ENCODE peak calls at places on chromosomes 5 and 9, in eight cellular contexts. One of them, this sample, is unnamed.

GRCh38 chr5:113118298-113118697 is 141.7 kb downstream of the DCP2 start:
- DNase-seq in kidney: no peak
- DNase-seq in adrenal gland: no peak
- DNase-seq in LNCaP clone FGC: no peak
- DNase-seq in fibroblast of mammary gland: no peak
- DNase-seq in fibroblast of lung: no peak
- DNase-seq in transverse colon: no peak
- DNase-seq in endodermal cell: no peak
- DNase-seq in this sample: no peak

GRCh38 chr5:39202594-39203290 is 16.6 kb downstream of the FYB1 start:
- DNase-seq in kidney: no peak
- DNase-seq in adrenal gland: no peak
- DNase-seq in LNCaP clone FGC: no peak
- DNase-seq in fibroblast of mammary gland: no peak
- DNase-seq in fibroblast of lung: no peak
- DNase-seq in transverse colon: no peak
- DNase-seq in endodermal cell: no peak
- DNase-seq in this sample: no peak

GRCh38 chr9:129575818-129576217 is 45.1 kb downstream of the C9orf50 start:
- DNase-seq in kidney: no peak
- DNase-seq in adrenal gland: no peak
- DNase-seq in LNCaP clone FGC: no peak
- DNase-seq in fibroblast of mammary gland: no peak
- DNase-seq in fibroblast of lung: no peak
- DNase-seq in transverse colon: no peak
- DNase-seq in endodermal cell: no peak
- DNase-seq in this sample: no peak

GRCh38 chr9:17481565-17481964 is 97.3 kb upstream of the SH3GL2 start:
- DNase-seq in kidney: no peak
- DNase-seq in adrenal gland: no peak
- DNase-seq in LNCaP clone FGC: peak; percentile 32
- DNase-seq in fibroblast of mammary gland: no peak
- DNase-seq in fibroblast of lung: no peak
- DNase-seq in transverse colon: no peak
- DNase-seq in endodermal cell: peak; percentile 47
- DNase-seq in this sample: no peak

GRCh38 chr5:112109331-112109993 is 309.6 kb downstream of the EPB41L4A start:
- DNase-seq in kidney: no peak
- DNase-seq in adrenal gland: peak; percentile 32
- DNase-seq in LNCaP clone FGC: peak; percentile 67
- DNase-seq in fibroblast of mammary gland: peak; percentile 94
- DNase-seq in fibroblast of lung: peak; percentile 81
- DNase-seq in transverse colon: no peak
- DNase-seq in endodermal cell: peak; percentile 90
- DNase-seq in this sample: peak; percentile 53

GRCh38 chr5:155850411-155850810 is 476.6 kb upstream of the SGCD start:
- DNase-seq in kidney: no peak
- DNase-seq in adrenal gland: no peak
- DNase-seq in LNCaP clone FGC: no peak
- DNase-seq in fibroblast of mammary gland: no peak
- DNase-seq in fibroblast of lung: no peak
- DNase-seq in transverse colon: no peak
- DNase-seq in endodermal cell: no peak
- DNase-seq in this sample: no peak

GRCh38 chr9:107286057-107286456 is 3.0 kb downstream of the RAD23B start:
- DNase-seq in kidney: no peak
- DNase-seq in adrenal gland: no peak
- DNase-seq in LNCaP clone FGC: peak; percentile 77
- DNase-seq in fibroblast of mammary gland: peak; percentile 53
- DNase-seq in fibroblast of lung: peak; percentile 61
- DNase-seq in transverse colon: no peak
- DNase-seq in endodermal cell: no peak
- DNase-seq in this sample: no peak

GRCh38 chr5:176846335-176847140 is 36.2 kb downstream of the UNC5A start:
- DNase-seq in kidney: peak; percentile 66
- DNase-seq in adrenal gland: peak; percentile 25
- DNase-seq in LNCaP clone FGC: no peak
- DNase-seq in fibroblast of mammary gland: peak; percentile 11
- DNase-seq in fibroblast of lung: no peak
- DNase-seq in transverse colon: no peak
- DNase-seq in endodermal cell: no peak
- DNase-seq in this sample: no peak

GRCh38 chr5:178642351-178642909 is 15.6 kb upstream of the CLK4 start:
- DNase-seq in kidney: no peak
- DNase-seq in adrenal gland: peak; percentile 27
- DNase-seq in LNCaP clone FGC: no peak
- DNase-seq in fibroblast of mammary gland: peak; percentile 99
- DNase-seq in fibroblast of lung: peak; percentile 91
- DNase-seq in transverse colon: no peak
- DNase-seq in endodermal cell: no peak
- DNase-seq in this sample: peak; percentile 78

GRCh38 chr5:140220032-140220697 is 45.2 kb downstream of the CYSTM1 start:
- DNase-seq in kidney: no peak
- DNase-seq in adrenal gland: no peak
- DNase-seq in LNCaP clone FGC: no peak
- DNase-seq in fibroblast of mammary gland: peak; percentile 61
- DNase-seq in fibroblast of lung: peak; percentile 82
- DNase-seq in transverse colon: no peak
- DNase-seq in endodermal cell: no peak
- DNase-seq in this sample: peak; percentile 20

GRCh38 chr5:124704594-124705284 is 41.7 kb downstream of the ZNF608 start:
- DNase-seq in kidney: no peak
- DNase-seq in adrenal gland: no peak
- DNase-seq in LNCaP clone FGC: no peak
- DNase-seq in fibroblast of mammary gland: no peak
- DNase-seq in fibroblast of lung: no peak
- DNase-seq in transverse colon: no peak
- DNase-seq in endodermal cell: no peak
- DNase-seq in this sample: no peak

GRCh38 chr5:123285122-123286011 is 137.8 kb downstream of the CEP120 start:
- DNase-seq in kidney: peak; percentile 69
- DNase-seq in adrenal gland: peak; percentile 13
- DNase-seq in LNCaP clone FGC: no peak
- DNase-seq in fibroblast of mammary gland: peak; percentile 25
- DNase-seq in fibroblast of lung: peak; percentile 48
- DNase-seq in transverse colon: no peak
- DNase-seq in endodermal cell: peak; percentile 71
- DNase-seq in this sample: no peak

GRCh38 chr9:117414220-117414905 is 494 bp downstream of the ASTN2 start:
- DNase-seq in kidney: peak; percentile 70
- DNase-seq in adrenal gland: peak; percentile 26
- DNase-seq in LNCaP clone FGC: no peak
- DNase-seq in fibroblast of mammary gland: peak; percentile 1
- DNase-seq in fibroblast of lung: peak; percentile 16
- DNase-seq in transverse colon: no peak
- DNase-seq in endodermal cell: peak; percentile 84
- DNase-seq in this sample: no peak

GRCh38 chr9:117413346-117414219 is 1.3 kb downstream of the ASTN2 start:
- DNase-seq in kidney: peak; percentile 69
- DNase-seq in adrenal gland: no peak
- DNase-seq in LNCaP clone FGC: no peak
- DNase-seq in fibroblast of mammary gland: peak; percentile 1
- DNase-seq in fibroblast of lung: no peak
- DNase-seq in transverse colon: no peak
- DNase-seq in endodermal cell: peak; percentile 87
- DNase-seq in this sample: no peak

GRCh38 chr9:117414906-117415583 is at the start of gene ASTN2:
- DNase-seq in kidney: peak; percentile 77
- DNase-seq in adrenal gland: peak; percentile 22
- DNase-seq in LNCaP clone FGC: no peak
- DNase-seq in fibroblast of mammary gland: no peak
- DNase-seq in fibroblast of lung: peak; percentile 4
- DNase-seq in transverse colon: no peak
- DNase-seq in endodermal cell: peak; percentile 80
- DNase-seq in this sample: no peak

GRCh38 chr9:117416856-117417255 is 2.0 kb upstream of the ASTN2 start:
- DNase-seq in kidney: no peak
- DNase-seq in adrenal gland: no peak
- DNase-seq in LNCaP clone FGC: no peak
- DNase-seq in fibroblast of mammary gland: no peak
- DNase-seq in fibroblast of lung: no peak
- DNase-seq in transverse colon: no peak
- DNase-seq in endodermal cell: no peak
- DNase-seq in this sample: no peak

DNA sequence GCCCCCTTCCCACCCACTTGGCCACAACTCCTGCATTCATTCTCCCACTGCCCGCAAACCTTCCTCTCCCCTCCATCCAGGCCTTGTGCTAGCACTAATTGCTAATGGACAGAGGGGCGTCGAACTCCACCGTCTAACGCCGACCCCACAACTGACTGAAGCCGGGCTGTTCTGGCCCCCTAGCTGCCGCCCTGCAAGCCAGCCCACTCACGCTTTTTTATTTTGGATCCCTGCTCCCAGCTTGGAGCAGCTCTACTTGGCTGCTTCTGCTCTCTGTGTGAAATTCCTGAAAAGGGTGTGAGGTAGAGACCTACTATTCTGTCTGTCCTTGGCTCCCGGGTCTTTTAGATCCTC is 704 bp upstream of the ASTN2 start:
- DNase-seq in kidney: no peak
- DNase-seq in adrenal gland: no peak
- DNase-seq in LNCaP clone FGC: no peak
- DNase-seq in fibroblast of mammary gland: no peak
- DNase-seq in fibroblast of lung: no peak
- DNase-seq in transverse colon: no peak
- DNase-seq in endodermal cell: peak; percentile 75
- DNase-seq in this sample: no peak
- TF ChIP-seq CTCF in kidney: no peak
- TF ChIP-seq CTCF in adrenal gland: no peak
- TF ChIP-seq CTCF in LNCaP clone FGC: no peak
- TF ChIP-seq CTCF in fibroblast of mammary gland: no peak
- TF ChIP-seq CTCF in fibroblast of lung: no peak
- TF ChIP-seq CTCF in transverse colon: no peak
- TF ChIP-seq CTCF in endodermal cell: peak; percentile 39
- TF ChIP-seq CTCF in this sample: no peak

DNA sequence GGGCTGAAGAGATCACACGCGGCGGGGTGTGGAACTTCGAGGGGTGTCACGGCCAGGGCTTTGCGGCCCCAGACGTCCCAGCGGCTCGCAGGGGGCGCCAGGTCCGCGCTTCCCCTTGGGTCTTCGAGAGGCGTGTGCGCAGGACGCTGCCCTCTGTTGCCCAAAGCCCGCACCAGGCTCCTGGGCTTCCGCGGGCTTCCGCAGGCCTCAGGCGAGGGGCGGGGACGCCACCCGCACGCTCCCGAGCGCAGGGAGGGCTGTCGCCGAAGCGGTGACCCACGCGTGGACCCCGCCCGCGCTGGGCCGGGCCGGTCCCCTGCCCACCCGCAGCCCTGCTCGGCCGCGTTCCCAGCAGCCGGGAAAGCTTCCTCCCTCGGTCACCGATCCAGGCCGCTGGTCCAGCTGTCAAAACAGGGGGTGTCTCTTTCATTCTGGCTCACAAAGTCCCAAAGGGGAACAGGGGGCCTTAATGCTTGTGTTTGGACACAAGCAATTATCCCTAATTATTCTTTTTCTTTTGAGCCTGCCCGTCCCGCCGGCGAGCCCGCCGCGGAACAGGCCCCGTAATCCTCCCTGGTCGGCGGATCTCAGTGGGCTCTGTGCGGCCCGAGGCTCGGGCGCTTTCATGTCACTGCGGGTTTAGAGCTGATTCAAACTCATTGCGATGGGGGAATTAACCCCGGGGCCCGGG is 60.6 kb downstream of the TMEM174 start:
- DNase-seq in kidney: peak; percentile 75
- DNase-seq in adrenal gland: no peak
- DNase-seq in LNCaP clone FGC: no peak
- DNase-seq in fibroblast of mammary gland: no peak
- DNase-seq in fibroblast of lung: peak; percentile 39
- DNase-seq in transverse colon: no peak
- DNase-seq in endodermal cell: peak; percentile 79
- DNase-seq in this sample: no peak
- H3K4me3 ChIP-seq in kidney: peak overlapping the region; percentile 40
- H3K4me3 ChIP-seq in adrenal gland: no peak overlapping the region
- H3K4me3 ChIP-seq in LNCaP clone FGC: no peak overlapping the region
- H3K4me3 ChIP-seq in fibroblast of mammary gland: peak overlapping the region; percentile 31
- H3K4me3 ChIP-seq in fibroblast of lung: peak overlapping the region; percentile 24
- H3K4me3 ChIP-seq in transverse colon: peak overlapping the region; percentile 24
- H3K4me3 ChIP-seq in endodermal cell: peak overlapping the region; percentile 74
- H3K4me3 ChIP-seq in this sample: peak overlapping the region; percentile 15

GRCh38 chr5:149641600-149641999 is 60.3 kb downstream of the ARHGEF37 start:
- DNase-seq in kidney: no peak
- DNase-seq in adrenal gland: no peak
- DNase-seq in LNCaP clone FGC: no peak
- DNase-seq in fibroblast of mammary gland: no peak
- DNase-seq in fibroblast of lung: no peak
- DNase-seq in transverse colon: no peak
- DNase-seq in endodermal cell: no peak
- DNase-seq in this sample: no peak
- TF ChIP-seq CTCF in kidney: no peak
- TF ChIP-seq CTCF in adrenal gland: no peak
- TF ChIP-seq CTCF in LNCaP clone FGC: no peak
- TF ChIP-seq CTCF in fibroblast of mammary gland: no peak
- TF ChIP-seq CTCF in fibroblast of lung: no peak
- TF ChIP-seq CTCF in transverse colon: no peak
- TF ChIP-seq CTCF in endodermal cell: no peak
- TF ChIP-seq CTCF in this sample: no peak

GRCh38 chr5:50745221-50745620 is 78.8 kb downstream of the PARP8 start:
- DNase-seq in kidney: no peak
- DNase-seq in adrenal gland: no peak
- DNase-seq in LNCaP clone FGC: no peak
- DNase-seq in fibroblast of mammary gland: no peak
- DNase-seq in fibroblast of lung: no peak
- DNase-seq in transverse colon: no peak
- DNase-seq in endodermal cell: no peak
- DNase-seq in this sample: no peak

GRCh38 chr5:50749873-50750272 is 83.4 kb downstream of the PARP8 start:
- DNase-seq in kidney: no peak
- DNase-seq in adrenal gland: no peak
- DNase-seq in LNCaP clone FGC: no peak
- DNase-seq in fibroblast of mammary gland: no peak
- DNase-seq in fibroblast of lung: no peak
- DNase-seq in transverse colon: no peak
- DNase-seq in endodermal cell: no peak
- DNase-seq in this sample: no peak

GRCh38 chr5:50749181-50749580 is 82.7 kb downstream of the PARP8 start:
- DNase-seq in kidney: no peak
- DNase-seq in adrenal gland: no peak
- DNase-seq in LNCaP clone FGC: no peak
- DNase-seq in fibroblast of mammary gland: no peak
- DNase-seq in fibroblast of lung: no peak
- DNase-seq in transverse colon: no peak
- DNase-seq in endodermal cell: no peak
- DNase-seq in this sample: no peak

GRCh38 chr5:50740832-50741231 is 74.4 kb downstream of the PARP8 start:
- DNase-seq in kidney: no peak
- DNase-seq in adrenal gland: no peak
- DNase-seq in LNCaP clone FGC: peak; percentile 70
- DNase-seq in fibroblast of mammary gland: no peak
- DNase-seq in fibroblast of lung: no peak
- DNase-seq in transverse colon: no peak
- DNase-seq in endodermal cell: no peak
- DNase-seq in this sample: no peak

DNA sequence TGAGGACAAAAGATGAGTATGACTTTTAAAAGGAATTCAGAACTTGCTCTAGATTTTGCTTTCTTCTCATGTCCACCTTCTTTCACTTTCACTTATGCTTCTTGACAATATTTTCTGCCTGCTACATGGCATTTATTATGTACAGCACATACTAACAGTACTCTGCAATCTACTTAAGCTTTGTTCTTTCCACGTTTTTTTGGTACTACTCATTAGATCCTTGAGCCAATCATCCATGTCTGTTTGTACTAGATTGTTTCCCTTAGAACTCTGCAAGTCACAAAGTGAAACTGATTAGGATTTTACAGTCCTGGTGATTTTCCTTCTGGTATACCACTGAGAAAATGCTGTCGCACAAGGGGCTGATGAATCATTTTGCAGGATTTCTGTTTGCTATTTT is 78.3 kb downstream of the PARP8 start:
- DNase-seq in kidney: no peak
- DNase-seq in adrenal gland: no peak
- DNase-seq in LNCaP clone FGC: no peak
- DNase-seq in fibroblast of mammary gland: peak; percentile 60
- DNase-seq in fibroblast of lung: peak; percentile 48
- DNase-seq in transverse colon: no peak
- DNase-seq in endodermal cell: no peak
- DNase-seq in this sample: peak; percentile 1
- H3K4me3 ChIP-seq in kidney: peak overlapping the region; percentile 76
- H3K4me3 ChIP-seq in adrenal gland: peak overlapping the region; percentile 8
- H3K4me3 ChIP-seq in LNCaP clone FGC: no peak overlapping the region
- H3K4me3 ChIP-seq in fibroblast of mammary gland: no peak overlapping the region
- H3K4me3 ChIP-seq in fibroblast of lung: peak overlapping the region; percentile 60
- H3K4me3 ChIP-seq in transverse colon: no peak overlapping the region
- H3K4me3 ChIP-seq in endodermal cell: no peak overlapping the region
- H3K4me3 ChIP-seq in this sample: no peak overlapping the region

This sample was measured in astrocyte of the cerebellum.